ENCODE peak calls at places on chromosomes 7 and 10, in five cellular contexts. One of them, this sample, is unnamed. For H3K36me3, the result is how much of the 10 kb centered on the place peaks cover.

GRCh38 chr7:31633454-31633853 is 53.6 kb upstream of the PPP1R17 start:
- DNase-seq in HCT116: no peak
- DNase-seq in psoas muscle: no peak
- DNase-seq in tibial artery: no peak
- DNase-seq in K562: no peak
- DNase-seq in this sample: no peak

GRCh38 chr7:152189026-152189425 is 163.6 kb downstream of the GALNT11 start:
- DNase-seq in K562: no peak
- DNase-seq in HCT116: no peak
- DNase-seq in psoas muscle: no peak
- DNase-seq in tibial artery: no peak
- DNase-seq in this sample: no peak

GRCh38 chr10:33612116-33612515 is 277.6 kb upstream of the NRP1 start:
- DNase-seq in tibial artery: no peak
- DNase-seq in K562: no peak
- DNase-seq in psoas muscle: no peak
- DNase-seq in HCT116: no peak
- DNase-seq in this sample: no peak

GRCh38 chr7:142882338-142882678 is 3.2 kb downstream of the TRPV6 start:
- DNase-seq in psoas muscle: no peak
- DNase-seq in K562: no peak
- DNase-seq in HCT116: no peak
- DNase-seq in tibial artery: no peak
- DNase-seq in this sample: no peak

GRCh38 chr7:64951250-64951848 is 39.5 kb downstream of the ZNF117 start:
- DNase-seq in K562: peak
- DNase-seq in psoas muscle: no peak
- DNase-seq in tibial artery: no peak
- DNase-seq in HCT116: peak
- DNase-seq in this sample: no peak

GRCh38 chr7:4037308-4037707 is 644.8 kb upstream of the FOXK1 start:
- DNase-seq in tibial artery: no peak
- DNase-seq in HCT116: no peak
- DNase-seq in K562: no peak
- DNase-seq in psoas muscle: no peak
- DNase-seq in this sample: no peak

GRCh38 chr10:119284679-119285096 is 77.3 kb downstream of the GRK5 start:
- DNase-seq in HCT116: no peak
- DNase-seq in psoas muscle: peak
- DNase-seq in tibial artery: peak
- DNase-seq in K562: no peak
- DNase-seq in this sample: no peak

GRCh38 chr7:157269341-157270059 is 67.3 kb upstream of the DNAJB6 start:
- DNase-seq in K562: no peak
- DNase-seq in HCT116: no peak
- DNase-seq in psoas muscle: no peak
- DNase-seq in tibial artery: peak
- DNase-seq in this sample: peak

GRCh38 chr10:33071857-33072256 is 113.8 kb upstream of the ITGB1 start:
- DNase-seq in tibial artery: no peak
- DNase-seq in HCT116: no peak
- DNase-seq in K562: no peak
- DNase-seq in psoas muscle: no peak
- DNase-seq in this sample: no peak

GRCh38 chr7:156603004-156603403 is 37.6 kb upstream of the RNF32 start:
- DNase-seq in tibial artery: no peak
- DNase-seq in HCT116: no peak
- DNase-seq in K562: no peak
- DNase-seq in psoas muscle: no peak
- DNase-seq in this sample: no peak

GRCh38 chr10:93412801-93413200 is 69.3 kb downstream of the MYOF start:
- DNase-seq in HCT116: no peak
- DNase-seq in tibial artery: no peak
- DNase-seq in K562: no peak
- DNase-seq in psoas muscle: no peak
- DNase-seq in this sample: no peak

GRCh38 chr7:100626530-100627237 is 14.3 kb downstream of the MOSPD3 start:
- DNase-seq in psoas muscle: peak
- DNase-seq in tibial artery: peak
- DNase-seq in HCT116: peak
- DNase-seq in K562: peak
- DNase-seq in this sample: peak

GRCh38 chr10:131848296-131848695 is 52.5 kb upstream of the PPP2R2D start:
- DNase-seq in HCT116: no peak
- DNase-seq in K562: no peak
- DNase-seq in psoas muscle: no peak
- DNase-seq in tibial artery: peak
- DNase-seq in this sample: peak

GRCh38 chr10:120729508-120729907 is 121.7 kb upstream of the WDR11 start:
- DNase-seq in HCT116: no peak
- DNase-seq in K562: no peak
- DNase-seq in psoas muscle: no peak
- DNase-seq in tibial artery: no peak
- DNase-seq in this sample: no peak

GRCh38 chr10:131641898-131642297 is 258.9 kb upstream of the PPP2R2D start:
- DNase-seq in HCT116: no peak
- DNase-seq in K562: no peak
- DNase-seq in psoas muscle: no peak
- DNase-seq in tibial artery: no peak
- DNase-seq in this sample: no peak

GRCh38 chr7:105011771-105012502 is 2.1 kb upstream of the KMT2E start:
- DNase-seq in psoas muscle: no peak
- DNase-seq in tibial artery: peak
- DNase-seq in HCT116: no peak
- DNase-seq in K562: no peak
- DNase-seq in this sample: peak

GRCh38 chr10:103895458-103896186 is 22.4 kb downstream of the STN1 start:
- DNase-seq in tibial artery: no peak
- DNase-seq in K562: no peak
- DNase-seq in HCT116: peak
- DNase-seq in psoas muscle: no peak
- DNase-seq in this sample: no peak

GRCh38 chr7:2109936-2110585 is 122.7 kb downstream of the MAD1L1 start:
- DNase-seq in psoas muscle: peak
- DNase-seq in K562: peak
- DNase-seq in tibial artery: no peak
- DNase-seq in HCT116: peak
- DNase-seq in this sample: no peak

GRCh38 chr10:63157845-63158624 is 24.9 kb downstream of the NRBF2 start:
- DNase-seq in tibial artery: no peak
- DNase-seq in psoas muscle: no peak
- DNase-seq in K562: peak
- DNase-seq in HCT116: peak
- DNase-seq in this sample: no peak

GRCh38 chr10:132001238-132001977 is 19.7 kb upstream of the BNIP3 start:
- DNase-seq in K562: peak
- DNase-seq in tibial artery: peak
- DNase-seq in HCT116: no peak
- DNase-seq in psoas muscle: no peak
- DNase-seq in this sample: no peak

GRCh38 chr10:133324198-133324792 is 12.4 kb downstream of the CALY start:
- DNase-seq in psoas muscle: peak
- DNase-seq in K562: peak
- DNase-seq in tibial artery: no peak
- DNase-seq in HCT116: no peak
- DNase-seq in this sample: peak

GRCh38 chr10:104330168-104331117 is 7.8 kb downstream of the ITPRIP start:
- DNase-seq in tibial artery: peak
- DNase-seq in psoas muscle: peak
- DNase-seq in HCT116: no peak
- DNase-seq in K562: no peak
- DNase-seq in this sample: no peak

GRCh38 chr10:96254976-96255375 is 16.4 kb downstream of the BLNK start:
- DNase-seq in K562: no peak
- DNase-seq in tibial artery: no peak
- DNase-seq in HCT116: no peak
- DNase-seq in psoas muscle: no peak
- DNase-seq in this sample: no peak

GRCh38 chr10:81981724-81982123 is 106.7 kb downstream of the NRG3 start:
- DNase-seq in HCT116: no peak
- DNase-seq in K562: no peak
- DNase-seq in tibial artery: no peak
- DNase-seq in psoas muscle: no peak
- DNase-seq in this sample: no peak

GRCh38 chr7:121440857-121441503 is 44.9 kb upstream of the FAM3C start:
- DNase-seq in psoas muscle: no peak
- DNase-seq in tibial artery: no peak
- DNase-seq in HCT116: no peak
- DNase-seq in K562: peak
- DNase-seq in this sample: peak

GRCh38 chr7:27166475-27167169 is 1.3 kb upstream of the HOXA9 start:
- DNase-seq in HCT116: no peak
- DNase-seq in tibial artery: peak
- DNase-seq in psoas muscle: peak
- DNase-seq in K562: no peak
- DNase-seq in this sample: peak

GRCh38 chr7:124124201-124124600 is 91.3 kb upstream of the TMEM229A start:
- DNase-seq in HCT116: no peak
- DNase-seq in tibial artery: no peak
- DNase-seq in psoas muscle: no peak
- DNase-seq in K562: no peak
- DNase-seq in this sample: no peak

GRCh38 chr7:102221961-102222360 is 64.7 kb upstream of the SH2B2 start:
- DNase-seq in tibial artery: no peak
- DNase-seq in K562: no peak
- DNase-seq in HCT116: no peak
- DNase-seq in psoas muscle: no peak
- DNase-seq in this sample: no peak

GRCh38 chr7:102222445-102222844 is 64.2 kb upstream of the SH2B2 start:
- DNase-seq in K562: no peak
- DNase-seq in psoas muscle: no peak
- DNase-seq in tibial artery: no peak
- DNase-seq in HCT116: no peak
- DNase-seq in this sample: no peak

GRCh38 chr7:102227371-102227770 is 59.3 kb upstream of the SH2B2 start:
- DNase-seq in psoas muscle: no peak
- DNase-seq in tibial artery: no peak
- DNase-seq in HCT116: no peak
- DNase-seq in K562: no peak
- DNase-seq in this sample: peak

GRCh38 chr7:102223175-102223574 is 63.5 kb upstream of the SH2B2 start:
- DNase-seq in tibial artery: no peak
- DNase-seq in HCT116: no peak
- DNase-seq in psoas muscle: no peak
- DNase-seq in K562: no peak
- DNase-seq in this sample: no peak

GRCh38 chr7:102225025-102225424 is 61.6 kb upstream of the SH2B2 start:
- DNase-seq in HCT116: no peak
- DNase-seq in K562: no peak
- DNase-seq in psoas muscle: no peak
- DNase-seq in tibial artery: no peak
- DNase-seq in this sample: no peak
- H3K36me3 ChIP-seq in HCT116: under half
- H3K36me3 ChIP-seq in K562: under half
- H3K36me3 ChIP-seq in psoas muscle: under half
- H3K36me3 ChIP-seq in tibial artery: under half
- H3K36me3 ChIP-seq in this sample: half or more

GRCh38 chr10:121854809-121855445 is 72.9 kb downstream of the ATE1 start:
- DNase-seq in tibial artery: no peak
- DNase-seq in K562: no peak
- DNase-seq in HCT116: no peak
- DNase-seq in psoas muscle: no peak
- DNase-seq in this sample: no peak
- H3K36me3 ChIP-seq in tibial artery: under half
- H3K36me3 ChIP-seq in K562: under half
- H3K36me3 ChIP-seq in HCT116: under half
- H3K36me3 ChIP-seq in psoas muscle: under half
- H3K36me3 ChIP-seq in this sample: under half

GRCh38 chr10:97738616-97739015 is 1.7 kb downstream of the ZFYVE27 start:
- DNase-seq in HCT116: no peak
- DNase-seq in psoas muscle: no peak
- DNase-seq in tibial artery: no peak
- DNase-seq in K562: peak
- DNase-seq in this sample: no peak

GRCh38 chr10:97747573-97747972 is 10.6 kb downstream of the ZFYVE27 start:
- DNase-seq in HCT116: no peak
- DNase-seq in K562: no peak
- DNase-seq in tibial artery: no peak
- DNase-seq in psoas muscle: no peak
- DNase-seq in this sample: no peak

GRCh38 chr10:97744405-97745035 is 7.6 kb downstream of the ZFYVE27 start:
- DNase-seq in K562: peak
- DNase-seq in psoas muscle: no peak
- DNase-seq in tibial artery: no peak
- DNase-seq in HCT116: no peak
- DNase-seq in this sample: no peak

GRCh38 chr10:97740613-97741012 is 3.7 kb downstream of the ZFYVE27 start:
- DNase-seq in psoas muscle: no peak
- DNase-seq in HCT116: no peak
- DNase-seq in K562: no peak
- DNase-seq in tibial artery: no peak
- DNase-seq in this sample: no peak

DNA sequence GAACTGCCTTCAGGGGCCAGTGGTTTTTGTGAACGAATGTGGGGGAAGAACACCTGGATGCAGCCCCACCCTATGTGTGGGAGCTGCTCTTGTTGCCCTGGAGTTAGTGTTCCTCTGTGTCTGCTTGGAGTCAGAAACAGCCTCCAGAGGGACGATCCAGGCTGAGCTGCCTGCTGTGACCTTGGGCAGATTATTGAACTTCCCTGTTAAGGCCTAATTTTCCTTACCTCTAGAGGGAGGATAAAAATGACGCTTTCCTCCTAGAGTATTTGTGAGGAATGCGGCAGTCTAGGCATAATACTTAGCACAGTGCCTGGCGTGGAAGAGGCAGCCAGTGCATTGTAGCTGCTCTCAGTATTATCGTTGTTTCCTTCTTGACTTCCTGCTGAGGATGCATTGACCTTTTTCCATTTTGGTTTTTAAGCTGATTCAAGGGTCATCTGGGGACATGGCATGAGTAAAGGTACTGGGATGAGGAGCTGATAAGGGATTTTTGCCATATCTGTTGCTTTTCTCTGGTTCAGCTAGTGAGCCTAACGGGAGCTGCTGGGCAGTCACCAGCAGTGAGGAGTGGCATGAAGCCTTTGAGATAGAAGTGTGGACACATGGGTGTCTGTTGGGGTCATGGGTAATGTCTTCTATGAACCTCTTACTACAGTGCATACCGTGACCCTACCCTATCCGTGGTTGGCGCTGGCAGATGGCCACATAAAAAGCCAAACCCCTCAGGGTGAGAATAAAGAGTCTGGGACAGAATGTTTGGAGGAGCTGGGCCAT is 6.4 kb downstream of the ZFYVE27 start:
- DNase-seq in tibial artery: no peak
- DNase-seq in K562: no peak
- DNase-seq in psoas muscle: no peak
- DNase-seq in HCT116: no peak
- DNase-seq in this sample: no peak
- H3K36me3 ChIP-seq in tibial artery: half or more
- H3K36me3 ChIP-seq in K562: half or more
- H3K36me3 ChIP-seq in psoas muscle: half or more
- H3K36me3 ChIP-seq in HCT116: half or more
- H3K36me3 ChIP-seq in this sample: under half

DNA sequence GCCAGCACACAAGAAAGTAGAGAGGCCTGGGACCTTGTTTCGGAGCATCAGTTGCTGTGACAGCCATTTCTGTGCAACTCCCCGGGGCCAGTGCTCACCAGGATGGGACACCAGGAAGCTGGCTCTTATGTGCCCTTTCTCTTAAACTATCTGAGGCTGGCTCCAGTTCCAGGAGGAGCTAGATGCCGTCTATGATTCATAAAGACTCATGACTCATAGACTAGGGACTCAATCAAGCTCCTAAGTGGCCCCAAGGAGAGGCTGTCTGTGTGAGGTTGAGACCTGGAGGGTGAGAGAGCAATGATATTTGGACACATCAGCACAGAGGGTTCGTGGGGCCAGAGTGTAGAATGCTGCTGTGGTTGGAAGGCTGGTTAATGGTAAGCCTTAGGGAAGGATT is 580.1 kb downstream of the CCSER2 start:
- DNase-seq in psoas muscle: no peak
- DNase-seq in tibial artery: no peak
- DNase-seq in HCT116: no peak
- DNase-seq in K562: no peak
- DNase-seq in this sample: no peak
- H3K36me3 ChIP-seq in psoas muscle: under half
- H3K36me3 ChIP-seq in tibial artery: under half
- H3K36me3 ChIP-seq in HCT116: under half
- H3K36me3 ChIP-seq in K562: under half
- H3K36me3 ChIP-seq in this sample: under half

This sample was measured in left lung.